ENCODE peak calls at places on chromosomes 6 and 20, in five cellular contexts. H is AG10803, X is choroid plexus epithelial cell, R is lower lobe of right lung, S is fibroblast of lung. Q is an unnamed sample.

GRCh38 chr20:32574296-32575226 is 10.6 kb downstream of the NOL4L start:
- DNase-seq in H (peak), X (peak), R (no peak), S (peak), Q (peak)

GRCh38 chr20:6468751-6469150 is 298.7 kb upstream of the BMP2 start:
- DNase-seq in H (no peak), X (no peak), R (no peak), S (no peak), Q (no peak)

GRCh38 chr20:61600061-61600460 is 348.0 kb downstream of the CDH4 start:
- DNase-seq in H (no peak), X (no peak), R (no peak), S (no peak), Q (no peak)

GRCh38 chr6:113512581-113512980 is 344.6 kb upstream of the MARCKS start:
- DNase-seq in H (no peak), X (no peak), R (no peak), S (peak), Q (no peak)

GRCh38 chr6:43974643-43975235 is 152.5 kb downstream of the MRPL14 start:
- DNase-seq in H (no peak), X (no peak), R (no peak), S (no peak), Q (no peak)

GRCh38 chr6:159279790-159280277 is 110.6 kb downstream of the FNDC1 start:
- DNase-seq in H (no peak), X (peak), R (no peak), S (peak), Q (no peak)

GRCh38 chr20:44033344-44033743 is 118.7 kb downstream of the TOX2 start:
- DNase-seq in H (peak), X (peak), R (no peak), S (peak), Q (peak)

GRCh38 chr6:135002229-135002844 is 52.3 kb downstream of the HBS1L start:
- DNase-seq in H (peak), X (peak), R (no peak), S (peak), Q (no peak)

DNA sequence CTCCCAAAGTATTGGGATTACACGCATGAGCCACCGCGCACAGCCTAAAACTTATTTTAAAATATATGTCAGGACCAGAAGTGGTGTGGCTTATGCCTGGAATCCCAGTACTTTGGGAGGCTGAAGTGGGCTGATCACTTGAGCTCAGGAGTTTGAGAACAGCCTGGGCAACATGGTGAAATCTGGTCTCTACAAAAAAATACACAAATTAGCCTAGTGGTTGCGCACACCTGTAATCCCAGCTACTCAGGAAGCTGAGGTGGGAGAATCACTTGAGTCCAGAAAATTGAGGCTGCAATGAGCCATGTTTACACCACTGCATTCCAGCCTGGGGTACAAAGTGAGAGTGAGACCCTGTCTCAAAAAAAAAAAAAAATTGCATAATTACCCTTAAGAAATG is 13.7 kb downstream of the PXT1 start:
- DNase-seq in H (no peak), X (no peak), R (no peak), S (no peak), Q (no peak)
- TF ChIP-seq CTCF in H (peak), X (no peak), R (no peak), S (peak), Q (no peak)

GRCh38 chr6:105094133-105094640 is 85.6 kb downstream of the POPDC3 start:
- DNase-seq in H (no peak), X (no peak), R (no peak), S (no peak), Q (no peak)
- TF ChIP-seq CTCF in H (no peak), X (peak), R (no peak), S (no peak), Q (no peak)

GRCh38 chr6:2751871-2752270 is 1.1 kb upstream of the MYLK4 start:
- DNase-seq in H (no peak), X (no peak), R (no peak), S (peak), Q (no peak)

GRCh38 chr6:2752477-2753115 is 1.9 kb upstream of the MYLK4 start:
- DNase-seq in H (no peak), X (no peak), R (no peak), S (no peak), Q (no peak)

GRCh38 chr6:2750832-2751231 is at the start of gene MYLK4:
- DNase-seq in H (no peak), X (no peak), R (no peak), S (no peak), Q (no peak)

GRCh38 chr6:2748183-2748582 is 2.5 kb downstream of the MYLK4 start:
- DNase-seq in H (no peak), X (no peak), R (no peak), S (no peak), Q (no peak)

GRCh38 chr6:2749972-2750600 is 636 bp downstream of the MYLK4 start:
- DNase-seq in H (peak), X (peak), R (no peak), S (peak), Q (no peak)
- TF ChIP-seq CTCF in H (peak), X (peak), R (peak), S (peak), Q (peak)

DNA sequence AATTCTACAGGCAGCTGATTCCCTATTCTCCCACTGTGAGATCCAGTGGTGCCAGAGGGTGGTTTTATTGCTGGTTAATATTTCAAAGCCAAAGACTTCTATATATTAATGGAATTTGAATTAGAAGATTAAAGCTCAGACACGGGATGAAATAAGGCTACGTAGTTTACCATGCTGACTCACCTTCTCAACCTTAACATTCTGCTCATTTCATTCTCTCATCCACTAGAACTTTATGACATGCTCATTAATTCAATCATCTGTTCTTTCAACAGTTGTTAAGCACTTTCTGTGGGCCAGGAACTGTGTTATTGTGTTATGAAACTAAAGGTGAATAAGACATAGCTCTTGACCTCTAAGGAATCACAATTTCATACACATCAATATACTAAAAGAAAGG is 456.9 kb upstream of the MAP3K7 start:
- DNase-seq in H (no peak), X (no peak), R (no peak), S (no peak), Q (no peak)
- TF ChIP-seq CTCF in H (no peak), X (no peak), R (no peak), S (no peak), Q (no peak)

Q was measured in AG09319.